ENCODE peak calls at places on chromosomes 7 and 10, in five cellular contexts. T, H, B, D and O are unnamed samples.

GRCh38 chr7:98251251-98251843 is 685 bp downstream of the TECPR1 start:
- DNase-seq in T (peak), H (peak), B (no peak), D (peak), O (peak)

GRCh38 chr7:3431306-3431705 is 130.3 kb downstream of the SDK1 start:
- DNase-seq in T (no peak), H (no peak), B (no peak), D (no peak), O (peak)

GRCh38 chr10:24519950-24520349 is 203.7 kb downstream of the ARHGAP21 start:
- DNase-seq in T (no peak), H (peak), B (peak), D (no peak), O (no peak)

GRCh38 chr10:110810625-110811024 is 61.1 kb upstream of the PDCD4 start:
- DNase-seq in T (no peak), H (no peak), B (no peak), D (no peak), O (no peak)

GRCh38 chr10:14325325-14325955 is 5.3 kb downstream of the FRMD4A start:
- DNase-seq in T (peak), H (peak), B (peak), D (peak), O (peak)

GRCh38 chr10:130804281-130804680 is 507.2 kb downstream of the TCERG1L start:
- DNase-seq in T (no peak), H (no peak), B (no peak), D (no peak), O (no peak)

GRCh38 chr10:79981673-79982485 is 33.0 kb upstream of the SFTPD start:
- DNase-seq in T (no peak), H (peak), B (peak), D (peak), O (no peak)

GRCh38 chr10:99770408-99771045 is 11.9 kb upstream of the ABCC2 start:
- DNase-seq in T (no peak), H (no peak), B (no peak), D (no peak), O (no peak)

GRCh38 chr10:128418819-128419218 is 292.6 kb upstream of the MKI67 start:
- DNase-seq in T (no peak), H (no peak), B (no peak), D (no peak), O (no peak)

GRCh38 chr10:69728335-69728861 is 73.3 kb upstream of the COL13A1 start:
- DNase-seq in T (no peak), H (no peak), B (peak), D (peak), O (no peak)
- H3K4me2 ChIP-seq in T (no peak), H (no peak), B (no peak), D (no peak), O (no peak)

GRCh38 chr7:32893722-32894121 is 2.2 kb upstream of the KBTBD2 start:
- DNase-seq in T (no peak), H (no peak), B (no peak), D (no peak), O (no peak)

GRCh38 chr7:32894171-32894570 is 2.6 kb upstream of the KBTBD2 start:
- DNase-seq in T (no peak), H (no peak), B (no peak), D (no peak), O (no peak)

GRCh38 chr7:32892521-32893224 is 1.1 kb upstream of the KBTBD2 start:
- DNase-seq in T (peak), H (peak), B (peak), D (peak), O (peak)

GRCh38 chr7:32891800-32892520 is 400 bp upstream of the KBTBD2 start:
- DNase-seq in T (peak), H (peak), B (peak), D (peak), O (peak)

DNA sequence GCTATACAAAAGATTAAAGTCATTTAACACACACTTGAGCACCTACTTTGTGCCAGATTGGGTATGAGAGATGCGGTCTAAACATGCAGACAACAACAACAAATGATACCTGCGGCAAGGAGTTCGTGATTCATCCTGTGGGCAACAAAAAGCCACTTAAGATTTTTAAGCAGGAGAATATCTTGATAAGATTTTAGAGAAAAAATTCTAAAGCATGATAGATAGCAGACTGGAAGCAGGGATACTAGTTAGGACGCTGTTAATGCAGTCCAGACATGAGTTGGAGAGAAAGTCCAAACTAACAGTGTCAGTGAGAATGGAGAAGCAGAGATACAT is 1.6 kb upstream of the KBTBD2 start:
- DNase-seq in T (no peak), H (no peak), B (no peak), D (no peak), O (no peak)
- H3K27ac ChIP-seq in T (peak), H (peak), B (no peak), D (peak), O (no peak)

GRCh38 chr10:29302499-29302898 is 13.6 kb downstream of the LYZL1 start:
- DNase-seq in T (no peak), H (peak), B (no peak), D (no peak), O (no peak)

GRCh38 chr10:29301359-29301910 is 12.6 kb downstream of the LYZL1 start:
- DNase-seq in T (no peak), H (no peak), B (no peak), D (no peak), O (no peak)

GRCh38 chr10:29306688-29307087 is 17.8 kb downstream of the LYZL1 start:
- DNase-seq in T (no peak), H (no peak), B (no peak), D (no peak), O (no peak)

GRCh38 chr10:29305031-29305335 is 16.1 kb downstream of the LYZL1 start:
- DNase-seq in T (no peak), H (no peak), B (no peak), D (no peak), O (no peak)

DNA sequence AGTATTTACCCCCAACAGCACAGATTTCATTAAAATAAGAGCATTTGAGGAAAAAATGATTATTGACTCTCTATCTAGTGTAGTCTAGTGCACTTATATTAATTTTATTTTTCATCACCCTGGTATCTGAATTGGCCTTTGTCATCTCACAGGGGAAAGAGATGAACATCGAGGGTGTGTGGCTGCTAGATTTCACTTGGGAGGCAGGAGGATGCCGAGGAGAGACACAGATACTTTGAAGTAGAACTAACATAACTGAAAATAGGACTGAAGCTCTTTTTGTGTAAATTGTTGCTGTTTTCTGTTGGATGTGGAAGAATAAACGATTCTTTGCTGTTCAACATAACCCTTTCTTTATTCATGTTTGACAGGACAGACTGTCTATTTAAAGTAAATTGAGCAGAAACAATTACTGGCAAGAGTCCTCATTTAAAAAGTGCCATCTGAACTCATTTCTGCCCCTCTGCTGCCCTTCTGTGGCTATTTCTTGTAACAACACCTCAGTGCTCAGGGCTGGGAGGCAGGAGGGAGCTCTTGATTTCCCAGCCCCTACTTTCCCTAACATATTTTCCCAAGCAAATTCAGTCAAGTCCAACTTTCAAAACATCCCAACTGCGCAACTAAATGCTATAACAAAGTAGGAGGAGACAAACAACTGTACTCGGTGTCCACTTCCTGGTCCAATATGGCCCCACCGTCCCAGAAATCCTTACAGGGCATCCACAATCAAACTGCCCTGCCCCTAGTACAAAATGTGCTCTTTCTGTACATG is 15.6 kb downstream of the LYZL1 start:
- DNase-seq in T (peak), H (peak), B (peak), D (peak), O (peak)
- H3K4me2 ChIP-seq in T (peak), H (no peak), B (no peak), D (no peak), O (no peak)

GRCh38 chr7:101820703-101821102 is 3.3 kb downstream of the CUX1 start:
- DNase-seq in T (no peak), H (no peak), B (no peak), D (peak), O (peak)

GRCh38 chr7:101824440-101824839 is 7.0 kb downstream of the CUX1 start:
- DNase-seq in T (no peak), H (no peak), B (no peak), D (no peak), O (no peak)

GRCh38 chr7:101819913-101820522 is 2.6 kb downstream of the CUX1 start:
- DNase-seq in T (no peak), H (no peak), B (no peak), D (no peak), O (peak)

GRCh38 chr7:101823596-101823995 is 6.2 kb downstream of the CUX1 start:
- DNase-seq in T (no peak), H (no peak), B (no peak), D (no peak), O (no peak)

GRCh38 chr7:101823086-101823485 is 5.7 kb downstream of the CUX1 start:
- DNase-seq in T (no peak), H (no peak), B (no peak), D (no peak), O (no peak)
- H3K27ac ChIP-seq in T (no peak), H (no peak), B (no peak), D (no peak), O (peak)

DNA sequence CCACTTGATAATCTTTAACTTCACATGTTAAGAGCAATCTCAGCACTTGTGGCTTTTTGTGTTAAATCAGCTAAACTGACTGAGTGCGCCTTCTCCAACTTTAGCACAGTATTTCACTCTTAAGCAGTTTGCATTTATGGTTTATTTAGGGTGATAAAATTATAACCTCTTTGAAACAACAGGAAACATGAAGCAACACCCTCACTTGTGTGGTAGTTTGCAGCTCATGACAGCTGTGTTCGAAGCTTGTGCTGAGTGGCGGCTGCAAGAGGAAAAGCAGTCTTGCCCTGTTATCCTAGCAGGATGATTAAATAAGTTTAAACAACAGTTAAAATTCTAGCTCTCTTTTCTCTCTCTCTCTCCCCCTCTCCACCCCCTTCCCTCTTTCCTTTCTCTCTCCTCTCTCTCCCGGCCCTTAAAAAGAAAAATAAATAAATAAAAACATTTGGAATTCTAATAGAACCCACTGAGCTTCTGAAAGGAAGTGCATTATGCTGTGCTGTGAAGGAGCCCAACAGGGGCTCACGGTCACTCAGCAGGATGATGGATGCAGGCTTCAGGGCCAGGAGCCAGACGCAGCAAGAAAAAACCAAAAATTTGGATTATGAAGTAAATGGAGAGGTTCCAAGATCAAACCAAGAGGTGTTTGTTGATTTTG is 25.2 kb downstream of the OGDH start:
- DNase-seq in T (no peak), H (no peak), B (no peak), D (no peak), O (no peak)
- H3K4me2 ChIP-seq in T (no peak), H (peak), B (no peak), D (no peak), O (no peak)

GRCh38 chr7:2109251-2109935 is 123.4 kb downstream of the MAD1L1 start:
- DNase-seq in T (no peak), H (no peak), B (no peak), D (no peak), O (no peak)
- H3K27ac ChIP-seq in T (no peak), H (no peak), B (no peak), D (peak), O (peak)